ENCODE peak calls at places on chromosomes 13 and 19, in nine cellular contexts. A is tibial nerve; N is activated CD8-positive, alpha-beta T cell treated with anti-CD3 and anti-CD28 coated beads for 36 hours; U is vagina; X is PC-3; I is body of pancreas; S is brain microvascular endothelial cell; F is cardiac muscle cell; P is AG10803. M is an unnamed sample.

GRCh38 chr19:29658221-29658991 is 6.9 kb upstream of the PLEKHF1 start:
- DNase-seq in A (no peak), N (no peak), U (no peak), X (no peak), I (no peak), S (no peak), F (no peak), P (no peak), M (no peak)

GRCh38 chr13:21583496-21583895 is 20.5 kb downstream of the MICU2 start:
- DNase-seq in A (no peak), N (no peak), U (no peak), X (no peak), I (no peak), S (peak; percentile 67), F (peak; percentile 76), P (peak; percentile 30), M (no peak)

GRCh38 chr13:32170841-32171240 is 139.3 kb downstream of the FRY start:
- DNase-seq in A (no peak), N (no peak), U (no peak), X (no peak), I (no peak), S (no peak), F (peak; percentile 7), P (no peak), M (no peak)

GRCh38 chr19:51318687-51319675 is 7.5 kb downstream of the IGLON5 start:
- DNase-seq in A (no peak), N (no peak), U (no peak), X (no peak), I (no peak), S (no peak), F (no peak), P (no peak), M (no peak)

GRCh38 chr13:105202384-105202783 is 1333.1 kb downstream of the EFNB2 start:
- DNase-seq in A (no peak), N (no peak), U (no peak), X (peak; percentile 43), I (no peak), S (peak; percentile 60), F (peak; percentile 65), P (no peak), M (no peak)

GRCh38 chr19:1992759-1993260 is 22.7 kb downstream of the BTBD2 start:
- DNase-seq in A (no peak), N (peak; percentile 30), U (no peak), X (peak; percentile 13), I (no peak), S (no peak), F (no peak), P (no peak), M (no peak)

GRCh38 chr19:46745030-46745429 is 827 bp upstream of the FKRP start:
- DNase-seq in A (no peak), N (no peak), U (no peak), X (no peak), I (no peak), S (no peak), F (no peak), P (no peak), M (no peak)

GRCh38 chr19:15893498-15893897 is 4.4 kb downstream of the CYP4F2 start:
- DNase-seq in A (no peak), N (no peak), U (no peak), X (no peak), I (no peak), S (no peak), F (no peak), P (no peak), M (no peak)

GRCh38 chr19:33098023-33098652 is 17.2 kb downstream of the GPATCH1 start:
- DNase-seq in A (no peak), N (no peak), U (no peak), X (peak; percentile 65), I (peak; percentile 21), S (no peak), F (no peak), P (no peak), M (no peak)

GRCh38 chr13:90696254-90696653 is 651.2 kb upstream of the MIR17HG start:
- DNase-seq in A (no peak), N (no peak), U (no peak), X (peak; percentile 74), I (no peak), S (peak; percentile 55), F (peak; percentile 75), P (peak; percentile 45), M (no peak)

GRCh38 chr13:20702945-20703784 is at the start of gene IL17D:
- DNase-seq in A (no peak), N (peak; percentile 54), U (no peak), X (no peak), I (peak; percentile 32), S (no peak), F (peak; percentile 18), P (no peak), M (no peak)

GRCh38 chr13:112779856-112780604 is 90.2 kb downstream of the ATP11A start:
- DNase-seq in A (no peak), N (no peak), U (peak; percentile 81), X (no peak), I (no peak), S (no peak), F (no peak), P (peak; percentile 40), M (no peak)

GRCh38 chr13:98004107-98004506 is 50.6 kb downstream of the IPO5 start:
- DNase-seq in A (no peak), N (no peak), U (no peak), X (peak; percentile 25), I (no peak), S (peak; percentile 70), F (peak; percentile 36), P (peak; percentile 7), M (peak; percentile 61)

GRCh38 chr19:14979498-14980255 is at the start of gene SLC1A6:
- DNase-seq in A (no peak), N (no peak), U (no peak), X (no peak), I (no peak), S (no peak), F (no peak), P (no peak), M (no peak)

GRCh38 chr19:5903054-5903501 is 512 bp downstream of the NDUFA11 start:
- DNase-seq in A (no peak), N (peak; percentile 62), U (no peak), X (no peak), I (no peak), S (peak; percentile 28), F (peak; percentile 65), P (peak; percentile 60), M (no peak)

GRCh38 chr13:35996360-35996759 is 134.8 kb downstream of the DCLK1 start:
- DNase-seq in A (no peak), N (no peak), U (peak; percentile 52), X (no peak), I (no peak), S (no peak), F (no peak), P (no peak), M (no peak)

GRCh38 chr19:38298841-38299680 is 5.0 kb upstream of the C19orf33 start:
- DNase-seq in A (no peak), N (no peak), U (no peak), X (peak; percentile 50), I (no peak), S (no peak), F (peak; percentile 43), P (no peak), M (no peak)

GRCh38 chr19:15863272-15863671 is 34.6 kb downstream of the CYP4F2 start:
- DNase-seq in A (no peak), N (no peak), U (no peak), X (no peak), I (no peak), S (no peak), F (no peak), P (no peak), M (no peak)

GRCh38 chr19:13975870-13976269 is 23.6 kb downstream of the DCAF15 start:
- DNase-seq in A (no peak), N (no peak), U (no peak), X (no peak), I (no peak), S (no peak), F (no peak), P (no peak), M (no peak)

GRCh38 chr13:43003010-43003409 is 11.0 kb upstream of the EPSTI1 start:
- DNase-seq in A (no peak), N (no peak), U (no peak), X (no peak), I (no peak), S (no peak), F (no peak), P (no peak), M (no peak)

GRCh38 chr19:40754611-40755247 is 3.7 kb downstream of the SNRPA start:
- DNase-seq in A (no peak), N (peak; percentile 89), U (no peak), X (peak; percentile 14), I (peak; percentile 50), S (no peak), F (peak; percentile 30), P (peak; percentile 29), M (no peak)

DNA sequence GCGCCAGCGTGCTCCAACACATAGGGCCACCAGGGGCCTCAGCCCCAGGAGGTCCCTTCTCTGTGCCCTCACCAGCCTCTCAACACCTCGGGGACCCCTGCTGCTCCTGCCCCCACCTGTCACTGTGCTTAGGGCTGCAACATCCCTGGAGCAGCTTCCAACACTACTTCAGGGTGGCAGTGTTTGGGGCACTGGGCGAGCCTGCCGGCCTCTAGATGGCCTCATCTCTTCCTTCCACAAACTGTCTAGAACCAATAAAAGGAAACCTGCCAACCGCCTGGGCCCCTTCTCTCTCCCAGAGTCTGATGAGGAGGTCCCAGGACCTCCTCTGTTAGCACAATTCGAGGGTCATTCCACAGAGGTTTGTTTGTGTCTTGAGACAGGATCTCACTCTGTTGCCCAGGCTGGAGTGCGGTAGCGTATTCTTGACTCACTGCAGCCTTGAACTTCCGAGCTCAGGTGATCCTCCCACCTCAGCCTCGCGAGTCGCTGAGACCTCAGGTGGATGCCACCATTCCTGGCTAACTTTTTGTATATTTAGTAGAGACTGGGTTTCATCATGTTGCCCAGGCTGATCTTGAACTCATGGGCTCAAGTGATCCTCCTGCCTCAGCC is 10.1 kb upstream of the SHD start:
- DNase-seq in A (no peak), N (no peak), U (no peak), X (no peak), I (no peak), S (no peak), F (no peak), P (no peak), M (no peak)
- TF ChIP-seq CTCF in A (no peak), N (no peak), U (no peak), X (no peak), I (no peak), S (peak; percentile 9), F (no peak), P (no peak), M (no peak)

GRCh38 chr13:68304287-68304893 is 1074.3 kb upstream of the PCDH9 start:
- DNase-seq in A (no peak), N (no peak), U (no peak), X (peak; percentile 61), I (no peak), S (no peak), F (peak; percentile 3), P (no peak), M (no peak)
- TF ChIP-seq CTCF in A (no peak), N (peak; percentile 46), U (no peak), X (peak; percentile 72), I (peak; percentile 63), S (peak; percentile 50), F (peak; percentile 30), P (peak; percentile 39), M (peak; percentile 8)

GRCh38 chr13:110683203-110683883 is 22.6 kb downstream of the CARS2 start:
- DNase-seq in A (no peak), N (no peak), U (no peak), X (peak; percentile 19), I (peak; percentile 32), S (no peak), F (peak; percentile 28), P (peak; percentile 32), M (no peak)
- TF ChIP-seq CTCF in A (no peak), N (peak; percentile 13), U (no peak), X (peak; percentile 45), I (peak; percentile 33), S (peak; percentile 56), F (peak; percentile 37), P (peak; percentile 60), M (peak; percentile 51)

GRCh38 chr19:55173717-55174409 is 6.2 kb downstream of the SYT5 start:
- DNase-seq in A (no peak), N (peak; percentile 55), U (no peak), X (peak; percentile 85), I (peak; percentile 50), S (peak; percentile 62), F (peak; percentile 83), P (peak; percentile 73), M (peak; percentile 49)
- TF ChIP-seq CTCF in A (no peak), N (no peak), U (no peak), X (no peak), I (no peak), S (peak; percentile 23), F (no peak), P (peak; percentile 20), M (peak; percentile 13)

M was measured in AG09319.